ENCODE peak calls at places on chromosome 14, in seven cellular contexts. One of them, this sample, is unnamed.

GRCh38 chr14:64294672-64295413 is 672 bp upstream of the ESR2 start:
- DNase-seq in psoas muscle: peak
- DNase-seq in type B pancreatic cell: peak
- DNase-seq in activated B cell treated with CpG ODN at 0.5 μM for 24 hours: peak
- DNase-seq in hepatocyte: peak
- DNase-seq in right lobe of liver: peak
- DNase-seq in fibroblast of lung: peak
- DNase-seq in this sample: peak

GRCh38 chr14:72633551-72633950 is 260.4 kb downstream of the DPF3 start:
- DNase-seq in psoas muscle: no peak
- DNase-seq in activated B cell treated with CpG ODN at 0.5 μM for 24 hours: no peak
- DNase-seq in hepatocyte: no peak
- DNase-seq in type B pancreatic cell: no peak
- DNase-seq in fibroblast of lung: no peak
- DNase-seq in right lobe of liver: no peak
- DNase-seq in this sample: no peak

GRCh38 chr14:60304509-60304908 is 55.5 kb downstream of the PPM1A start:
- DNase-seq in hepatocyte: peak
- DNase-seq in fibroblast of lung: no peak
- DNase-seq in right lobe of liver: peak
- DNase-seq in activated B cell treated with CpG ODN at 0.5 μM for 24 hours: no peak
- DNase-seq in type B pancreatic cell: no peak
- DNase-seq in psoas muscle: no peak
- DNase-seq in this sample: no peak

GRCh38 chr14:75016815-75017214 is 14.1 kb downstream of the EIF2B2 start:
- DNase-seq in fibroblast of lung: no peak
- DNase-seq in activated B cell treated with CpG ODN at 0.5 μM for 24 hours: no peak
- DNase-seq in type B pancreatic cell: no peak
- DNase-seq in right lobe of liver: no peak
- DNase-seq in psoas muscle: no peak
- DNase-seq in hepatocyte: no peak
- DNase-seq in this sample: no peak

GRCh38 chr14:81018245-81018644 is 62.8 kb downstream of the TSHR start:
- DNase-seq in hepatocyte: no peak
- DNase-seq in type B pancreatic cell: no peak
- DNase-seq in psoas muscle: no peak
- DNase-seq in activated B cell treated with CpG ODN at 0.5 μM for 24 hours: no peak
- DNase-seq in right lobe of liver: no peak
- DNase-seq in fibroblast of lung: no peak
- DNase-seq in this sample: no peak

GRCh38 chr14:105026789-105027563 is 6.1 kb upstream of the CDCA4 start:
- DNase-seq in type B pancreatic cell: no peak
- DNase-seq in psoas muscle: no peak
- DNase-seq in right lobe of liver: no peak
- DNase-seq in hepatocyte: no peak
- DNase-seq in activated B cell treated with CpG ODN at 0.5 μM for 24 hours: no peak
- DNase-seq in fibroblast of lung: peak
- DNase-seq in this sample: no peak

GRCh38 chr14:53942970-53943750 is 13.5 kb downstream of the BMP4 start:
- DNase-seq in activated B cell treated with CpG ODN at 0.5 μM for 24 hours: no peak
- DNase-seq in fibroblast of lung: no peak
- DNase-seq in psoas muscle: no peak
- DNase-seq in hepatocyte: peak
- DNase-seq in right lobe of liver: no peak
- DNase-seq in type B pancreatic cell: no peak
- DNase-seq in this sample: no peak

GRCh38 chr14:20302042-20302761 is 3.5 kb downstream of the TTC5 start:
- DNase-seq in fibroblast of lung: peak
- DNase-seq in hepatocyte: no peak
- DNase-seq in right lobe of liver: no peak
- DNase-seq in activated B cell treated with CpG ODN at 0.5 μM for 24 hours: no peak
- DNase-seq in type B pancreatic cell: no peak
- DNase-seq in psoas muscle: no peak
- DNase-seq in this sample: no peak

GRCh38 chr14:69574266-69574953 is at the start of gene CCDC177:
- DNase-seq in activated B cell treated with CpG ODN at 0.5 μM for 24 hours: peak
- DNase-seq in type B pancreatic cell: peak
- DNase-seq in psoas muscle: peak
- DNase-seq in hepatocyte: peak
- DNase-seq in fibroblast of lung: peak
- DNase-seq in right lobe of liver: peak
- DNase-seq in this sample: peak

GRCh38 chr14:104254735-104255400 is 116.5 kb downstream of the KIF26A start:
- DNase-seq in psoas muscle: no peak
- DNase-seq in type B pancreatic cell: peak
- DNase-seq in fibroblast of lung: no peak
- DNase-seq in right lobe of liver: no peak
- DNase-seq in hepatocyte: no peak
- DNase-seq in activated B cell treated with CpG ODN at 0.5 μM for 24 hours: no peak
- DNase-seq in this sample: no peak

GRCh38 chr14:68961781-68962584 is 17.1 kb downstream of the ACTN1 start:
- DNase-seq in psoas muscle: no peak
- DNase-seq in right lobe of liver: peak
- DNase-seq in fibroblast of lung: peak
- DNase-seq in hepatocyte: no peak
- DNase-seq in activated B cell treated with CpG ODN at 0.5 μM for 24 hours: no peak
- DNase-seq in type B pancreatic cell: no peak
- DNase-seq in this sample: no peak

GRCh38 chr14:94671870-94672444 is 59.8 kb downstream of the SERPINA3 start:
- DNase-seq in right lobe of liver: no peak
- DNase-seq in hepatocyte: no peak
- DNase-seq in psoas muscle: no peak
- DNase-seq in activated B cell treated with CpG ODN at 0.5 μM for 24 hours: no peak
- DNase-seq in fibroblast of lung: no peak
- DNase-seq in type B pancreatic cell: peak
- DNase-seq in this sample: no peak

GRCh38 chr14:61381589-61381988 is 60.2 kb downstream of the PRKCH start:
- DNase-seq in type B pancreatic cell: no peak
- DNase-seq in hepatocyte: no peak
- DNase-seq in psoas muscle: no peak
- DNase-seq in fibroblast of lung: no peak
- DNase-seq in activated B cell treated with CpG ODN at 0.5 μM for 24 hours: no peak
- DNase-seq in right lobe of liver: no peak
- DNase-seq in this sample: no peak

GRCh38 chr14:79809849-79810612 is 401.3 kb downstream of the DIO2 start:
- DNase-seq in hepatocyte: peak
- DNase-seq in psoas muscle: no peak
- DNase-seq in right lobe of liver: no peak
- DNase-seq in fibroblast of lung: peak
- DNase-seq in type B pancreatic cell: no peak
- DNase-seq in activated B cell treated with CpG ODN at 0.5 μM for 24 hours: no peak
- DNase-seq in this sample: no peak
- TF ChIP-seq CTCF in hepatocyte: peak
- TF ChIP-seq CTCF in psoas muscle: peak
- TF ChIP-seq CTCF in right lobe of liver: peak
- TF ChIP-seq CTCF in fibroblast of lung: no peak
- TF ChIP-seq CTCF in type B pancreatic cell: peak
- TF ChIP-seq CTCF in activated B cell treated with CpG ODN at 0.5 μM for 24 hours: no peak
- TF ChIP-seq CTCF in this sample: no peak

DNA sequence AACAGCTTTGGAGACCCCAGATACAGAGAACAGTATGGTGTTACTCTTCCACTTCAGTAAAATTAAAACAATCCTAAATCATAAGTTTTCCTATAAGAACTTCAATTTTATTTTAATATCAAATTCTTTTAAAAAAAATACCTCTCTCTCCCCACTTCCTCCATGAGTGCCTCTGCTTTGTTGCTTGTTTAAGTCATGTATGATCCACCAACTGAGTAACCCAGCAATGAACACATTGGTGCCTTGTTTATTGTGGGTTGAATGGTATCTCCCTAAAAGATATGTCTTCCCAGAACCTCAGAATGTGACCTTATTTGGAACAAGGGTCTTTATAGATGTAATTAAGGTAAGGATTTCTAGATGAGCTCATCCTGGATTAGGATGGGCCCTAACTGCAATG is 143.5 kb upstream of the EGLN3 start:
- DNase-seq in psoas muscle: no peak
- DNase-seq in activated B cell treated with CpG ODN at 0.5 μM for 24 hours: no peak
- DNase-seq in type B pancreatic cell: no peak
- DNase-seq in fibroblast of lung: no peak
- DNase-seq in hepatocyte: no peak
- DNase-seq in right lobe of liver: no peak
- DNase-seq in this sample: no peak
- TF ChIP-seq CTCF in psoas muscle: no peak
- TF ChIP-seq CTCF in activated B cell treated with CpG ODN at 0.5 μM for 24 hours: no peak
- TF ChIP-seq CTCF in type B pancreatic cell: no peak
- TF ChIP-seq CTCF in fibroblast of lung: no peak
- TF ChIP-seq CTCF in hepatocyte: no peak
- TF ChIP-seq CTCF in right lobe of liver: no peak
- TF ChIP-seq CTCF in this sample: no peak

GRCh38 chr14:106491851-106492250 is 965.5 kb downstream of the TMEM121 start:
- DNase-seq in right lobe of liver: no peak
- DNase-seq in hepatocyte: no peak
- DNase-seq in psoas muscle: no peak
- DNase-seq in type B pancreatic cell: no peak
- DNase-seq in fibroblast of lung: no peak
- DNase-seq in activated B cell treated with CpG ODN at 0.5 μM for 24 hours: no peak
- DNase-seq in this sample: no peak
- TF ChIP-seq CTCF in right lobe of liver: no peak
- TF ChIP-seq CTCF in hepatocyte: no peak
- TF ChIP-seq CTCF in psoas muscle: no peak
- TF ChIP-seq CTCF in type B pancreatic cell: no peak
- TF ChIP-seq CTCF in fibroblast of lung: peak
- TF ChIP-seq CTCF in activated B cell treated with CpG ODN at 0.5 μM for 24 hours: no peak
- TF ChIP-seq CTCF in this sample: peak

GRCh38 chr14:77276295-77276935 is 5.4 kb upstream of the NGB start:
- DNase-seq in activated B cell treated with CpG ODN at 0.5 μM for 24 hours: no peak
- DNase-seq in psoas muscle: no peak
- DNase-seq in type B pancreatic cell: no peak
- DNase-seq in fibroblast of lung: no peak
- DNase-seq in right lobe of liver: no peak
- DNase-seq in hepatocyte: no peak
- DNase-seq in this sample: no peak

GRCh38 chr14:77279719-77280118 is 8.7 kb upstream of the NGB start:
- DNase-seq in activated B cell treated with CpG ODN at 0.5 μM for 24 hours: no peak
- DNase-seq in fibroblast of lung: no peak
- DNase-seq in psoas muscle: no peak
- DNase-seq in type B pancreatic cell: no peak
- DNase-seq in hepatocyte: no peak
- DNase-seq in right lobe of liver: no peak
- DNase-seq in this sample: no peak

GRCh38 chr14:77275855-77276153 is 4.8 kb upstream of the NGB start:
- DNase-seq in hepatocyte: no peak
- DNase-seq in right lobe of liver: no peak
- DNase-seq in fibroblast of lung: no peak
- DNase-seq in activated B cell treated with CpG ODN at 0.5 μM for 24 hours: no peak
- DNase-seq in type B pancreatic cell: no peak
- DNase-seq in psoas muscle: no peak
- DNase-seq in this sample: no peak

GRCh38 chr14:77276959-77277358 is 6.0 kb upstream of the NGB start:
- DNase-seq in hepatocyte: no peak
- DNase-seq in right lobe of liver: no peak
- DNase-seq in activated B cell treated with CpG ODN at 0.5 μM for 24 hours: no peak
- DNase-seq in fibroblast of lung: no peak
- DNase-seq in type B pancreatic cell: no peak
- DNase-seq in psoas muscle: no peak
- DNase-seq in this sample: no peak

GRCh38 chr14:77278461-77279230 is 7.6 kb upstream of the NGB start:
- DNase-seq in type B pancreatic cell: no peak
- DNase-seq in psoas muscle: no peak
- DNase-seq in right lobe of liver: no peak
- DNase-seq in fibroblast of lung: no peak
- DNase-seq in hepatocyte: no peak
- DNase-seq in activated B cell treated with CpG ODN at 0.5 μM for 24 hours: no peak
- DNase-seq in this sample: no peak
- TF ChIP-seq CTCF in type B pancreatic cell: no peak
- TF ChIP-seq CTCF in psoas muscle: no peak
- TF ChIP-seq CTCF in right lobe of liver: no peak
- TF ChIP-seq CTCF in fibroblast of lung: no peak
- TF ChIP-seq CTCF in hepatocyte: no peak
- TF ChIP-seq CTCF in activated B cell treated with CpG ODN at 0.5 μM for 24 hours: no peak
- TF ChIP-seq CTCF in this sample: no peak

DNA sequence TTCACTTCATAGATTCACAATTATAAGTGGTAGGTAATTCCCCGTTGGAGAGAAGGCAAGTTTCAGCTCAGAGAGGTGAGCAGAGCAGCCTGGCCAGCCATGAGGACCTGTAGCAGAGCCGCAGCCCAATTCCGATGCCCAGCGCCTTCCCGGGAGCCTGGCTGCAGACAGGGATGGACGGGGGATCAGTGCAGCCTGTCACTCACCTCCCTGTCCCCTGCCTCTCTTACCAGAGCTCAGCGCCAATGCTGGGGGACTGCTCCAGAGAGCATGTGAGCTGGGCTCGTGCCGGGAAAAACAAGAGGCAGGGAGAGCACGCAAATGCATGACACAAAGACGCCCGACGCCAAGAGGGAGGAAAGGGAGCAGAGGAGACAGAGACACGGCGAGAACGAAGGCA is 231.9 kb downstream of the BCL11B start:
- DNase-seq in right lobe of liver: no peak
- DNase-seq in psoas muscle: no peak
- DNase-seq in hepatocyte: no peak
- DNase-seq in activated B cell treated with CpG ODN at 0.5 μM for 24 hours: no peak
- DNase-seq in type B pancreatic cell: no peak
- DNase-seq in fibroblast of lung: no peak
- DNase-seq in this sample: no peak
- TF ChIP-seq CTCF in right lobe of liver: no peak
- TF ChIP-seq CTCF in psoas muscle: no peak
- TF ChIP-seq CTCF in hepatocyte: no peak
- TF ChIP-seq CTCF in activated B cell treated with CpG ODN at 0.5 μM for 24 hours: no peak
- TF ChIP-seq CTCF in type B pancreatic cell: no peak
- TF ChIP-seq CTCF in fibroblast of lung: no peak
- TF ChIP-seq CTCF in this sample: no peak

GRCh38 chr14:52013984-52014600 is 24.7 kb downstream of the RTRAF start:
- DNase-seq in fibroblast of lung: no peak
- DNase-seq in activated B cell treated with CpG ODN at 0.5 μM for 24 hours: no peak
- DNase-seq in right lobe of liver: no peak
- DNase-seq in psoas muscle: peak
- DNase-seq in type B pancreatic cell: no peak
- DNase-seq in hepatocyte: no peak
- DNase-seq in this sample: no peak
- TF ChIP-seq CTCF in fibroblast of lung: no peak
- TF ChIP-seq CTCF in activated B cell treated with CpG ODN at 0.5 μM for 24 hours: no peak
- TF ChIP-seq CTCF in right lobe of liver: no peak
- TF ChIP-seq CTCF in psoas muscle: no peak
- TF ChIP-seq CTCF in type B pancreatic cell: peak
- TF ChIP-seq CTCF in hepatocyte: peak
- TF ChIP-seq CTCF in this sample: no peak

This sample was measured in natural killer cell.